ENCODE peak calls at places on chromosomes 16 and 17, in four cellular contexts. B, C, U and N are unnamed samples. For H3K9me3, the result is how much of the 10 kb centered on the place peaks cover.

GRCh38 chr16:2208772-2209171 is 1.9 kb downstream of the BRICD5 start:
- DNase-seq in C (no peak), U (no peak), B (no peak), N (no peak)

GRCh38 chr16:87422106-87422505 is 30.0 kb downstream of the MAP1LC3B start:
- DNase-seq in U (no peak), C (no peak), B (no peak), N (no peak)

GRCh38 chr16:55126456-55126855 is 195.8 kb downstream of the IRX5 start:
- DNase-seq in U (no peak), C (no peak), B (no peak), N (no peak)

GRCh38 chr17:82801377-82801970 is 38.3 kb downstream of the ZNF750 start:
- DNase-seq in U (no peak), C (no peak), B (no peak), N (no peak)

GRCh38 chr16:85246473-85246872 is 134.2 kb upstream of the CIBAR2 start:
- DNase-seq in C (no peak), B (no peak), U (no peak), N (no peak)

GRCh38 chr16:55703003-55704001 is 47.5 kb downstream of the SLC6A2 start:
- DNase-seq in C (peak), B (peak), U (peak), N (peak)

GRCh38 chr16:54968769-54969168 is 38.1 kb downstream of the IRX5 start:
- DNase-seq in B (no peak), U (no peak), C (no peak), N (no peak)

GRCh38 chr17:31327534-31328526 is 6.4 kb upstream of the EVI2A start:
- DNase-seq in U (no peak), C (no peak), B (peak), N (no peak)

GRCh38 chr16:25838724-25839186 is 147.0 kb downstream of the HS3ST4 start:
- DNase-seq in C (peak), U (peak), B (peak), N (peak)

GRCh38 chr17:58516644-58517377 is 2.4 kb upstream of the MTMR4 start:
- DNase-seq in U (no peak), C (no peak), B (peak), N (no peak)

GRCh38 chr17:58520843-58521430 is 6.5 kb upstream of the MTMR4 start:
- DNase-seq in B (peak), C (no peak), U (no peak), N (no peak)

GRCh38 chr17:58517378-58517927 is 3.0 kb upstream of the MTMR4 start:
- DNase-seq in B (no peak), C (no peak), U (no peak), N (no peak)

GRCh38 chr17:58515286-58515685 is 848 bp upstream of the MTMR4 start:
- DNase-seq in B (no peak), C (no peak), U (no peak), N (no peak)

GRCh38 chr17:58517928-58518609 is 3.6 kb upstream of the MTMR4 start:
- DNase-seq in B (peak), U (peak), C (peak), N (peak)
- TF ChIP-seq POLR2AphosphoS5 in B (peak), U (peak), C (peak), N (peak)

GRCh38 chr17:78114831-78115723 is 13.5 kb downstream of the TMC6 start:
- DNase-seq in C (no peak), U (no peak), B (no peak), N (no peak)

GRCh38 chr17:78116411-78116810 is 12.1 kb downstream of the TMC6 start:
- DNase-seq in U (no peak), B (no peak), C (no peak), N (no peak)

GRCh38 chr17:78112508-78113471 is 15.8 kb downstream of the TMC6 start:
- DNase-seq in U (peak), C (peak), B (peak), N (no peak)

GRCh38 chr17:78111727-78112507 is 16.6 kb downstream of the TMC6 start:
- DNase-seq in B (no peak), U (no peak), C (no peak), N (no peak)

DNA sequence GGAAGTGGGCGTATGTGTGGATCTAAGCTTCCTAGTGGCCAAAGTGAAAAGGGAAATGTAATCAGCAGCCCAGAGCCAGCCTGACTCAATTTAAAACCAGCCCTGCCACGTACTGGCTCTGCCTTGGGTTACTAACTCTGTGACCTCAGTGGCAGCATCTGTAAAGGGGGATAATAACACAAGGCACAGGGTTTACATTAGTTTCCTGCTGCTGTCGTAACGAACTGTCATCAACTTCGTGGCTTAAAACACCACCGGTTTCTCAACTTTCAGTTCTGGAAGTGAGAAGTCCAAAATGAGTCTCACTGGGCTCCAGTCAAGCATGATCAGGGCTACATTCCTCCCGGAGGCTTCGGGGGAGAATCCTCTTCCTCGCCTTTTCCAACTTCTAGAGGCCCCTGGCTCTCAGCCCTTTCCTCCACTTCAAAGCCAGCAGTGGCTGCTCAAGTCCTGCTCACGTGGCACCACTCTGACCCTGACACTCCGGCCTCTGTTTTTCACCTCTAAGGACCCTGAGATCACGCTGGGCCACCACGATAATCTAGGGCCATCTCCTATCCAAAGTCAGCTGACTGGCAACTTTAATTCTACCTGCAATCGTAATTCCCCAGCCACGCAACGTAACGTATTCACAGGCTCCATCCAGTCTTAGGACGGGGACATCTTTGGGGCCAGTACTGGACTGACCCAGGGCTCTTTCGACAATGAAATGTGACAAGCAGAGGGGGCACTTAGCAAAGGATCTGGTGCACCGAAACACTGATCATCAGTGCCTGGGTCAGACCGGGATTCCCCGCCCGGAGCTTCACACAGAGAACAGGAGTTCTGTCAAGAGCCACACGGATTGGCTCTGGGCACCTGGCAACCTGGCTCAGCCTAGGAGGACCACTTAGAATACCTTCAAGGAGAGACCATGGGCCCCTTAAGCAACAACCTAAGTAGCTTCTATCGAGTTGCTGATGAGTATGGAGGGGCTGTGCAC is 14.5 kb downstream of the TMC6 start:
- DNase-seq in U (no peak), B (no peak), C (no peak), N (no peak)
- H3K9ac ChIP-seq in U (no peak), B (no peak), C (no peak), N (no peak)

GRCh38 chr16:75742424-75743047 is 16.2 kb upstream of the CPHXL start:
- DNase-seq in C (peak), B (no peak), U (no peak), N (no peak)
- H3K9me3 ChIP-seq in C (under half), B (half or more), U (under half), N (under half)

DNA sequence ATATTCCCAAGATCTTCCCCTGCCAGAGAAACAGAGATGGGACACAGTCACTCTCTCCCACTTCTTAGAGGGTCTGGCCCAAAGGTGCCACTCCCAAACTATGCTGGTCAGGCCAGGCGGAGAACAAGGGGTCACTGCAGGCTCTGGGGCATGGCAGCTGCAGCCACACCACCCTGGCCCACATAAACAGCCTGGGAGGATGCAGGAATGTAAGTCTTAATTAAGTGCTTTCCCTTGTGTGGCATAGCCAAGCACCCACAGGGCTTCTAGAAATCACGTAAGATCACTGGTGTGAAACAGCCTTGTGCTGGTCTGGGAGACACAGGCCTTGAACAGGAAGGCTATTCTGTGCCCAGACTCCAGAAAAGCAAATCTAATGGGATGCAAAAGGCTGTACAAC is 31.5 kb downstream of the ABCC12 start:
- DNase-seq in B (no peak), C (no peak), U (no peak), N (no peak)
- TF ChIP-seq POLR2AphosphoS5 in B (no peak), C (no peak), U (no peak), N (no peak)